ENCODE peak calls at places on chromosomes 11 and 22, in eight cellular contexts. F is thoracic aorta; E is uterus; Z is left lung; J is trophoblast cell; T is heart left ventricle; H is tibial artery; N is CD8-positive, alpha-beta memory T cell. W is an unnamed sample.

GRCh38 chr11:1481483-1481825 is 5.1 kb downstream of the MOB2 start:
- DNase-seq in F (no peak), E (peak; percentile 53), Z (no peak), J (no peak), T (no peak), H (peak; percentile 51), N (no peak), W (no peak)

GRCh38 chr11:118058311-118059230 is 18.3 kb upstream of the TMPRSS4 start:
- DNase-seq in F (no peak), E (no peak), Z (no peak), J (no peak), T (no peak), H (no peak), N (no peak), W (peak; percentile 67)

GRCh38 chr11:66971483-66971882 is 3.6 kb upstream of the C11orf86 start:
- DNase-seq in F (no peak), E (no peak), Z (no peak), J (no peak), T (no peak), H (no peak), N (no peak), W (no peak)

GRCh38 chr11:84865791-84866535 is 761.2 kb downstream of the DLG2 start:
- DNase-seq in F (no peak), E (no peak), Z (no peak), J (no peak), T (no peak), H (no peak), N (no peak), W (no peak)

GRCh38 chr11:34192481-34193401 is 87.3 kb downstream of the NAT10 start:
- DNase-seq in F (peak; percentile 70), E (peak; percentile 85), Z (no peak), J (peak; percentile 86), T (peak; percentile 43), H (peak; percentile 71), N (no peak), W (peak; percentile 85)

GRCh38 chr11:107732327-107733051 is 20.6 kb upstream of the SLN start:
- DNase-seq in F (no peak), E (no peak), Z (no peak), J (peak; percentile 69), T (no peak), H (no peak), N (no peak), W (no peak)

GRCh38 chr11:9530020-9530628 is 43.3 kb upstream of the WEE1 start:
- DNase-seq in F (no peak), E (no peak), Z (no peak), J (peak; percentile 95), T (no peak), H (no peak), N (no peak), W (no peak)

GRCh38 chr11:64760759-64761417 is 1.1 kb upstream of the PYGM start:
- DNase-seq in F (no peak), E (no peak), Z (peak; percentile 49), J (no peak), T (no peak), H (peak; percentile 11), N (no peak), W (no peak)

GRCh38 chr11:44575288-44575672 is 9.8 kb downstream of the CD82 start:
- DNase-seq in F (no peak), E (no peak), Z (no peak), J (no peak), T (no peak), H (no peak), N (no peak), W (no peak)

GRCh38 chr11:44578279-44578678 is 12.8 kb downstream of the CD82 start:
- DNase-seq in F (no peak), E (no peak), Z (no peak), J (no peak), T (no peak), H (no peak), N (no peak), W (no peak)

GRCh38 chr11:44579172-44579804 is 13.8 kb downstream of the CD82 start:
- DNase-seq in F (no peak), E (no peak), Z (no peak), J (no peak), T (no peak), H (no peak), N (no peak), W (no peak)

GRCh38 chr11:44575962-44576361 is 10.5 kb downstream of the CD82 start:
- DNase-seq in F (no peak), E (no peak), Z (no peak), J (no peak), T (no peak), H (no peak), N (no peak), W (no peak)

DNA sequence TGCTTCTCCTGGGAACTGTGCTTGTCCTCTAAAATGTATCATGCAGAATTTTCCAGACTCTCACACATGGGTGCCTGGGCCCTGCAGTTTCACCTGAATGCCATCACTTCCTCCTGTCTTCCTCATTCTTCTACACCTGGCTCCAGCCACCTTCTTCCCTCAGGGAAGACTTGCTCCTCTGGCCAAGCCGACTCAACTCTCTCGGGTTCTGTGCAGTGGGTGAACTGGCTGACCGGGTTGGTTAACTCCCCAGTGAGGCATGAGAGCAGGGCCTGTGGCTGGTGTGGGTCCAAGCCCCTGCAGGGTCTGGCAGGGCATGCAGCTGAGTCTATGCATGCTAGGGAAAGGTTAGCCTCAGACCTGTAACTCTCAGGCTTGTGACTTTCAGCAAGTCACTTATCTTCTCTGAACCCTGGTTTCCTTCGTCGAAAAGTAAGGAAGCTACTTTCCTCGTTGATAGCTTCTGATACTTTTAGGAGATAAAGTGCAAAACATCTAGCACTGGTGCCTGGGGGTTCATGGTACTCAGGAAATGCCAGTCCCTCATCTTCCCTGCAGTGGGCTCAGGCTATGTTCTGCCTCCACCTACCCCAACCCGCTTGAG is 11.9 kb downstream of the CD82 start:
- DNase-seq in F (no peak), E (no peak), Z (no peak), J (peak; percentile 87), T (no peak), H (no peak), N (no peak), W (no peak)
- H3K27ac ChIP-seq in F (no peak overlapping the region), E (no peak overlapping the region), Z (peak overlapping the region; percentile 53), J (no peak overlapping the region), T (no peak overlapping the region), H (no peak overlapping the region), N (no peak overlapping the region), W (no peak overlapping the region)

GRCh38 chr11:74307409-74307808 is 4.0 kb downstream of the P4HA3 start:
- DNase-seq in F (no peak), E (no peak), Z (no peak), J (no peak), T (no peak), H (peak; percentile 49), N (no peak), W (no peak)

GRCh38 chr11:74306440-74307175 is 4.8 kb downstream of the P4HA3 start:
- DNase-seq in F (no peak), E (no peak), Z (no peak), J (no peak), T (no peak), H (no peak), N (no peak), W (no peak)

GRCh38 chr11:74312321-74312720 is 881 bp upstream of the P4HA3 start:
- DNase-seq in F (no peak), E (no peak), Z (no peak), J (peak; percentile 56), T (no peak), H (no peak), N (no peak), W (no peak)

GRCh38 chr11:74311352-74311926 is at the start of gene P4HA3:
- DNase-seq in F (no peak), E (peak; percentile 49), Z (peak; percentile 96), J (peak; percentile 67), T (peak; percentile 68), H (peak; percentile 55), N (peak; percentile 13), W (peak; percentile 78)

GRCh38 chr11:74310857-74311256 is 583 bp downstream of the P4HA3 start:
- DNase-seq in F (no peak), E (no peak), Z (no peak), J (no peak), T (no peak), H (no peak), N (no peak), W (no peak)
- H3K4me3 ChIP-seq in F (peak overlapping the region; percentile 77), E (peak overlapping the region; percentile 39), Z (peak overlapping the region; percentile 43), J (peak overlapping the region; percentile 67), T (no peak overlapping the region), H (peak overlapping the region; percentile 60), N (peak overlapping the region; percentile 23), W (peak overlapping the region; percentile 77)

GRCh38 chr11:128790200-128790599 is 76.9 kb downstream of the KCNJ1 start:
- DNase-seq in F (no peak), E (no peak), Z (no peak), J (no peak), T (peak; percentile 80), H (no peak), N (no peak), W (no peak)

GRCh38 chr11:128786507-128786906 is 80.6 kb downstream of the KCNJ1 start:
- DNase-seq in F (no peak), E (no peak), Z (no peak), J (peak; percentile 51), T (no peak), H (no peak), N (no peak), W (no peak)

GRCh38 chr11:128784059-128784804 is 82.9 kb downstream of the KCNJ1 start:
- DNase-seq in F (no peak), E (no peak), Z (no peak), J (no peak), T (no peak), H (no peak), N (no peak), W (no peak)

DNA sequence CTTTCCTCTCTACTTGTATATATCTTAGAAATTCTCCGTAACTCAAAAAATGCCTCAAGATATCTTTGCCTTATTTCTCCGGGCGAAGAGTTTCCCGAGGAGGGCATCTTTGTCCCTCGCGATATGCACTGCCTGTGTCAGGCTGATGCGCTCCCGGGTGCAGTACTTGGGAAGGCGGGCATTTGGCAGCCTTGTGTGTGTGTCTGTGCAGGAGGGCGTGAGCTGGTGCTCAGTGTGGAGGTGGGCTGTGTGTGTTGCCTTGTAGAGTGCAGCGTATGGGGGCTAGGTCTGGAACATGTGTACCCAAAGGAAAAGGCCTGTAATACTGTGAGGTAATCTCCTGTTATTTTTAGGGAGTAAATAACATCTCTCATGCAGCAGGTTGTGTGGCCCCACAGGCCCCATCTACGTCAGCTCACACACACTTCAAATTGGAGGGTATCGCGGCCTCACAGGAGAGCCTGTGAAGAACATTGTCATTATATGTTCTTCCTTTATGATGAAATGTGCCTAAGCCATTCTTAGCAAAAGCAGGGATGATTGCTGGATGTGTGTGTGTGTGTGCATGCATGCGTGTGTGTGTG is 77.5 kb downstream of the KCNJ1 start:
- DNase-seq in F (no peak), E (no peak), Z (no peak), J (no peak), T (no peak), H (no peak), N (no peak), W (no peak)
- H3K27ac ChIP-seq in F (no peak overlapping the region), E (no peak overlapping the region), Z (no peak overlapping the region), J (no peak overlapping the region), T (peak overlapping the region; percentile 20), H (no peak overlapping the region), N (no peak overlapping the region), W (no peak overlapping the region)

GRCh38 chr22:37197451-37198289 is 9.6 kb upstream of the C1QTNF6 start:
- DNase-seq in F (no peak), E (peak; percentile 86), Z (peak; percentile 81), J (peak; percentile 100), T (no peak), H (peak; percentile 39), N (no peak), W (no peak)

GRCh38 chr22:37198290-37199102 is 10.4 kb upstream of the C1QTNF6 start:
- DNase-seq in F (no peak), E (peak; percentile 84), Z (peak; percentile 96), J (peak; percentile 95), T (peak; percentile 85), H (peak; percentile 75), N (peak; percentile 89), W (no peak)

GRCh38 chr22:37199103-37199838 is 11.2 kb upstream of the C1QTNF6 start:
- DNase-seq in F (peak; percentile 93), E (peak; percentile 98), Z (peak; percentile 99), J (peak; percentile 100), T (peak; percentile 98), H (peak; percentile 98), N (peak; percentile 98), W (peak; percentile 99)

GRCh38 chr22:37201066-37201820 is 11.0 kb downstream of the SSTR3 start:
- DNase-seq in F (no peak), E (no peak), Z (peak; percentile 33), J (no peak), T (no peak), H (peak; percentile 13), N (no peak), W (no peak)

GRCh38 chr22:37199839-37200161 is 11.8 kb upstream of the C1QTNF6 start:
- DNase-seq in F (no peak), E (no peak), Z (no peak), J (no peak), T (no peak), H (no peak), N (no peak), W (no peak)
- H3K4me3 ChIP-seq in F (peak overlapping the region; percentile 78), E (peak overlapping the region; percentile 28), Z (peak overlapping the region; percentile 55), J (no peak overlapping the region), T (no peak overlapping the region), H (peak overlapping the region; percentile 68), N (peak overlapping the region; percentile 60), W (peak overlapping the region; percentile 85)